ENCODE peak calls at places on chromosome 6, in eight cellular contexts. S, X, C, E, A, J, M and U are unnamed samples.

GRCh38 chr6:112851141-112851540 is 504.0 kb downstream of the RFPL4B start:
- DNase-seq in A (no peak), J (no peak), X (no peak), C (no peak), M (no peak), S (no peak), E (no peak), U (no peak)

GRCh38 chr6:119119989-119120388 is 41.5 kb upstream of the FAM184A start:
- DNase-seq in J (no peak), M (no peak), C (no peak), X (no peak), A (no peak), E (no peak), S (no peak), U (no peak)

GRCh38 chr6:12714022-12714421 is 2.5 kb upstream of the PHACTR1 start:
- DNase-seq in X (no peak), S (no peak), C (no peak), M (no peak), J (no peak), E (no peak), A (no peak), U (no peak)

GRCh38 chr6:122623279-122623678 is 13.1 kb downstream of the PKIB start:
- DNase-seq in X (no peak), S (no peak), C (no peak), J (no peak), A (no peak), M (no peak), E (no peak), U (no peak)

GRCh38 chr6:163249651-163250101 is 164.8 kb upstream of the QKI start:
- DNase-seq in X (no peak), E (no peak), C (no peak), J (no peak), M (no peak), A (no peak), S (no peak), U (no peak)

GRCh38 chr6:38146021-38146657 is 326.6 kb downstream of the ZFAND3 start:
- DNase-seq in A (no peak), M (no peak), E (no peak), X (no peak), J (no peak), C (no peak), S (no peak), U (no peak)

GRCh38 chr6:125871365-125871764 is 80.6 kb downstream of the NCOA7 start:
- DNase-seq in C (peak; percentile 37), A (no peak), E (no peak), X (no peak), J (no peak), M (no peak), S (no peak), U (no peak)

GRCh38 chr6:40322336-40322735 is 264.8 kb downstream of the LRFN2 start:
- DNase-seq in X (no peak), J (no peak), C (no peak), S (no peak), A (no peak), M (no peak), E (peak; percentile 52), U (no peak)

GRCh38 chr6:4805553-4806307 is 29.5 kb downstream of the CDYL start:
- DNase-seq in X (peak; percentile 16), S (peak; percentile 17), M (no peak), A (no peak), C (peak; percentile 46), J (peak; percentile 22), E (peak; percentile 77), U (no peak)

GRCh38 chr6:28543671-28544131 is 18.0 kb downstream of the GPX5 start:
- DNase-seq in S (no peak), M (no peak), X (no peak), J (no peak), A (no peak), E (peak; percentile 51), C (peak; percentile 26), U (no peak)

GRCh38 chr6:116512155-116512559 is 718 bp downstream of the CALHM5 start:
- DNase-seq in C (no peak), A (no peak), X (no peak), J (no peak), M (no peak), E (no peak), S (no peak), U (no peak)

GRCh38 chr6:156885562-156885961 is 108.4 kb downstream of the ARID1B start:
- DNase-seq in J (no peak), M (no peak), A (no peak), C (no peak), E (no peak), S (no peak), X (no peak), U (no peak)

GRCh38 chr6:36679043-36679821 is 718 bp downstream of the CDKN1A start:
- DNase-seq in M (peak; percentile 23), S (peak; percentile 88), C (peak; percentile 9), A (peak; percentile 27), J (no peak), X (peak; percentile 90), E (no peak), U (peak; percentile 36)

GRCh38 chr6:11621119-11621518 is 83.6 kb downstream of the TMEM170B start:
- DNase-seq in M (no peak), E (no peak), C (no peak), A (no peak), S (no peak), X (no peak), J (no peak), U (no peak)

GRCh38 chr6:155026366-155027045 is 31.4 kb downstream of the TIAM2 start:
- DNase-seq in A (no peak), X (peak; percentile 66), E (no peak), S (peak; percentile 21), J (no peak), M (no peak), C (no peak), U (no peak)

GRCh38 chr6:36313628-36313895 is 23.1 kb downstream of the BNIP5 start:
- DNase-seq in J (no peak), A (no peak), M (no peak), C (no peak), S (no peak), X (no peak), E (no peak), U (no peak)